ENCODE peak calls at places on chromosomes 5 and 9, in five cellular contexts. H, Z, C, N and D are unnamed samples.

GRCh38 chr5:33855396-33855795 is 36.4 kb downstream of the ADAMTS12 start:
- DNase-seq in H (peak; percentile 28), Z (no peak), C (no peak), N (no peak), D (no peak)

GRCh38 chr5:178106556-178107239 is 6.6 kb upstream of the N4BP3 start:
- DNase-seq in H (no peak), Z (no peak), C (no peak), N (no peak), D (no peak)

GRCh38 chr9:33151007-33151557 is 16.1 kb downstream of the B4GALT1 start:
- DNase-seq in H (peak; percentile 96), Z (no peak), C (peak; percentile 80), N (peak; percentile 98), D (peak; percentile 95)

GRCh38 chr9:137046094-137046787 is at the start of gene NPDC1:
- DNase-seq in H (peak; percentile 77), Z (no peak), C (peak; percentile 94), N (peak; percentile 70), D (peak; percentile 75)

GRCh38 chr9:104961238-104961637 is 33.3 kb upstream of the ABCA1 start:
- DNase-seq in H (peak; percentile 65), Z (no peak), C (peak; percentile 85), N (peak; percentile 87), D (peak; percentile 88)

GRCh38 chr5:125978015-125978414 is 445.2 kb upstream of the GRAMD2B start:
- DNase-seq in H (no peak), Z (no peak), C (no peak), N (no peak), D (no peak)

GRCh38 chr5:173001229-173001841 is 17.8 kb downstream of the ATP6V0E1 start:
- DNase-seq in H (no peak), Z (no peak), C (no peak), N (no peak), D (no peak)

GRCh38 chr9:134593756-134594375 is 47.7 kb upstream of the COL5A1 start:
- DNase-seq in H (no peak), Z (no peak), C (no peak), N (no peak), D (no peak)

GRCh38 chr9:84315278-84315877 is 25.2 kb downstream of the SLC28A3 start:
- DNase-seq in H (peak; percentile 65), Z (no peak), C (peak; percentile 70), N (peak; percentile 68), D (peak; percentile 67)

GRCh38 chr5:159286420-159287035 is 23.4 kb downstream of the UBLCP1 start:
- DNase-seq in H (peak; percentile 57), Z (no peak), C (peak; percentile 44), N (peak; percentile 54), D (peak; percentile 43)

GRCh38 chr5:10975915-10976314 is 214.9 kb upstream of the DAP start:
- DNase-seq in H (peak; percentile 5), Z (no peak), C (no peak), N (no peak), D (peak; percentile 13)

GRCh38 chr5:80990971-80991370 is 30.8 kb downstream of the RASGRF2 start:
- DNase-seq in H (no peak), Z (no peak), C (no peak), N (peak; percentile 27), D (no peak)